ENCODE peak calls at places on chromosomes 1 and 21, in seven cellular contexts. One of them, this sample, is unnamed.
A peak's percentile ranks its signal among the peaks of the same experiment; 100 is the strongest.

GRCh38 chr1:19377812-19378718 is 65.9 kb downstream of the SLC66A1 start:
- DNase-seq in neural crest cell: no peak
- DNase-seq in neural progenitor cell: no peak
- DNase-seq in progenitor cell of endocrine pancreas: no peak
- DNase-seq in HFFc6: no peak
- DNase-seq in ovary: no peak
- DNase-seq in fibroblast of lung: no peak
- DNase-seq in this sample: no peak

GRCh38 chr1:58893257-58893869 is 109.5 kb upstream of the JUN start:
- DNase-seq in neural crest cell: no peak
- DNase-seq in ovary: no peak
- DNase-seq in fibroblast of lung: no peak
- DNase-seq in HFFc6: no peak
- DNase-seq in progenitor cell of endocrine pancreas: no peak
- DNase-seq in neural progenitor cell: no peak
- DNase-seq in this sample: no peak

GRCh38 chr1:118821801-118822200 is 166.3 kb downstream of the TBX15 start:
- DNase-seq in neural crest cell: no peak
- DNase-seq in ovary: no peak
- DNase-seq in neural progenitor cell: no peak
- DNase-seq in HFFc6: no peak
- DNase-seq in fibroblast of lung: no peak
- DNase-seq in progenitor cell of endocrine pancreas: no peak
- DNase-seq in this sample: no peak

GRCh38 chr1:208238710-208239517 is 5.3 kb downstream of the PLXNA2 start:
- DNase-seq in progenitor cell of endocrine pancreas: no peak
- DNase-seq in HFFc6: peak; percentile 55
- DNase-seq in neural progenitor cell: peak; percentile 74
- DNase-seq in neural crest cell: no peak
- DNase-seq in ovary: peak; percentile 52
- DNase-seq in fibroblast of lung: peak; percentile 74
- DNase-seq in this sample: peak; percentile 71

GRCh38 chr1:60463146-60463545 is 389.6 kb upstream of the C1orf87 start:
- DNase-seq in fibroblast of lung: no peak
- DNase-seq in HFFc6: no peak
- DNase-seq in progenitor cell of endocrine pancreas: no peak
- DNase-seq in neural crest cell: no peak
- DNase-seq in neural progenitor cell: no peak
- DNase-seq in ovary: no peak
- DNase-seq in this sample: no peak

GRCh38 chr1:194829492-194829891 is 1643.1 kb upstream of the B3GALT2 start:
- DNase-seq in HFFc6: peak; percentile 12
- DNase-seq in ovary: no peak
- DNase-seq in neural progenitor cell: no peak
- DNase-seq in fibroblast of lung: peak; percentile 54
- DNase-seq in neural crest cell: no peak
- DNase-seq in progenitor cell of endocrine pancreas: no peak
- DNase-seq in this sample: no peak

GRCh38 chr1:151510957-151511635 is at the start of gene CGN:
- DNase-seq in neural progenitor cell: peak; percentile 99
- DNase-seq in ovary: peak; percentile 93
- DNase-seq in HFFc6: no peak
- DNase-seq in progenitor cell of endocrine pancreas: peak; percentile 94
- DNase-seq in neural crest cell: peak; percentile 88
- DNase-seq in fibroblast of lung: peak; percentile 70
- DNase-seq in this sample: peak; percentile 90

GRCh38 chr1:237736372-237737029 is 154.2 kb downstream of the ZP4 start:
- DNase-seq in ovary: no peak
- DNase-seq in neural crest cell: no peak
- DNase-seq in neural progenitor cell: peak; percentile 42
- DNase-seq in HFFc6: no peak
- DNase-seq in progenitor cell of endocrine pancreas: no peak
- DNase-seq in fibroblast of lung: peak; percentile 30
- DNase-seq in this sample: no peak

GRCh38 chr1:203367051-203367450 is 16.1 kb upstream of the FMOD start:
- DNase-seq in ovary: no peak
- DNase-seq in HFFc6: no peak
- DNase-seq in progenitor cell of endocrine pancreas: no peak
- DNase-seq in fibroblast of lung: no peak
- DNase-seq in neural progenitor cell: no peak
- DNase-seq in neural crest cell: no peak
- DNase-seq in this sample: no peak

GRCh38 chr21:42348762-42349161 is 2.0 kb downstream of the TFF2 start:
- DNase-seq in neural crest cell: no peak
- DNase-seq in progenitor cell of endocrine pancreas: no peak
- DNase-seq in ovary: no peak
- DNase-seq in HFFc6: no peak
- DNase-seq in neural progenitor cell: no peak
- DNase-seq in fibroblast of lung: no peak
- DNase-seq in this sample: no peak

GRCh38 chr1:150127868-150128267 is 21.8 kb upstream of the PLEKHO1 start:
- DNase-seq in HFFc6: no peak
- DNase-seq in neural crest cell: no peak
- DNase-seq in neural progenitor cell: no peak
- DNase-seq in progenitor cell of endocrine pancreas: no peak
- DNase-seq in fibroblast of lung: no peak
- DNase-seq in ovary: no peak
- DNase-seq in this sample: no peak

GRCh38 chr1:205974712-205975111 is 28.5 kb downstream of the RAB7B start:
- DNase-seq in neural progenitor cell: no peak
- DNase-seq in ovary: no peak
- DNase-seq in neural crest cell: no peak
- DNase-seq in fibroblast of lung: no peak
- DNase-seq in progenitor cell of endocrine pancreas: no peak
- DNase-seq in HFFc6: no peak
- DNase-seq in this sample: no peak

GRCh38 chr1:155646307-155646706 is 36.3 kb downstream of the MSTO1 start:
- DNase-seq in HFFc6: no peak
- DNase-seq in ovary: no peak
- DNase-seq in fibroblast of lung: peak; percentile 37
- DNase-seq in neural progenitor cell: no peak
- DNase-seq in neural crest cell: no peak
- DNase-seq in progenitor cell of endocrine pancreas: no peak
- DNase-seq in this sample: no peak

GRCh38 chr1:24112381-24113169 is 640 bp upstream of the MYOM3 start:
- DNase-seq in fibroblast of lung: peak; percentile 70
- DNase-seq in ovary: peak; percentile 73
- DNase-seq in progenitor cell of endocrine pancreas: no peak
- DNase-seq in neural crest cell: no peak
- DNase-seq in neural progenitor cell: peak; percentile 74
- DNase-seq in HFFc6: peak; percentile 72
- DNase-seq in this sample: peak; percentile 83

GRCh38 chr1:41840592-41841246 is 78.0 kb downstream of the HIVEP3 start:
- DNase-seq in neural progenitor cell: no peak
- DNase-seq in fibroblast of lung: no peak
- DNase-seq in HFFc6: peak; percentile 82
- DNase-seq in neural crest cell: no peak
- DNase-seq in ovary: no peak
- DNase-seq in progenitor cell of endocrine pancreas: no peak
- DNase-seq in this sample: no peak

GRCh38 chr1:75539230-75540116 is 71.4 kb downstream of the SLC44A5 start:
- DNase-seq in progenitor cell of endocrine pancreas: no peak
- DNase-seq in fibroblast of lung: no peak
- DNase-seq in HFFc6: no peak
- DNase-seq in ovary: no peak
- DNase-seq in neural crest cell: no peak
- DNase-seq in neural progenitor cell: no peak
- DNase-seq in this sample: no peak

GRCh38 chr1:67659229-67659628 is 25.8 kb upstream of the GADD45A start:
- DNase-seq in ovary: no peak
- DNase-seq in neural progenitor cell: no peak
- DNase-seq in HFFc6: no peak
- DNase-seq in neural crest cell: no peak
- DNase-seq in progenitor cell of endocrine pancreas: no peak
- DNase-seq in fibroblast of lung: no peak
- DNase-seq in this sample: no peak

GRCh38 chr1:197041486-197042353 is 25.3 kb downstream of the F13B start:
- DNase-seq in fibroblast of lung: no peak
- DNase-seq in neural crest cell: no peak
- DNase-seq in ovary: no peak
- DNase-seq in progenitor cell of endocrine pancreas: no peak
- DNase-seq in HFFc6: no peak
- DNase-seq in neural progenitor cell: no peak
- DNase-seq in this sample: no peak

GRCh38 chr1:180116964-180117763 is 37.5 kb upstream of the QSOX1 start:
- DNase-seq in fibroblast of lung: peak; percentile 65
- DNase-seq in neural progenitor cell: no peak
- DNase-seq in ovary: peak; percentile 73
- DNase-seq in neural crest cell: no peak
- DNase-seq in progenitor cell of endocrine pancreas: no peak
- DNase-seq in HFFc6: peak; percentile 39
- DNase-seq in this sample: no peak

GRCh38 chr1:23558140-23558871 is 995 bp downstream of the ID3 start:
- DNase-seq in neural crest cell: no peak
- DNase-seq in neural progenitor cell: peak; percentile 45
- DNase-seq in ovary: peak; percentile 78
- DNase-seq in progenitor cell of endocrine pancreas: peak; percentile 25
- DNase-seq in fibroblast of lung: no peak
- DNase-seq in HFFc6: peak; percentile 51
- DNase-seq in this sample: peak; percentile 62

GRCh38 chr1:47436979-47437517 is 796 bp upstream of the FOXD2 start:
- DNase-seq in progenitor cell of endocrine pancreas: no peak
- DNase-seq in neural crest cell: no peak
- DNase-seq in neural progenitor cell: peak; percentile 58
- DNase-seq in ovary: peak; percentile 39
- DNase-seq in fibroblast of lung: peak; percentile 31
- DNase-seq in HFFc6: peak; percentile 8
- DNase-seq in this sample: no peak

GRCh38 chr1:35810096-35810860 is 2.5 kb downstream of the AGO4 start:
- DNase-seq in ovary: no peak
- DNase-seq in neural progenitor cell: no peak
- DNase-seq in progenitor cell of endocrine pancreas: no peak
- DNase-seq in neural crest cell: no peak
- DNase-seq in fibroblast of lung: peak; percentile 29
- DNase-seq in HFFc6: peak; percentile 57
- DNase-seq in this sample: no peak

GRCh38 chr1:210233216-210233494 is 559 bp downstream of the SERTAD4 start:
- DNase-seq in neural crest cell: no peak
- DNase-seq in fibroblast of lung: no peak
- DNase-seq in ovary: no peak
- DNase-seq in HFFc6: no peak
- DNase-seq in neural progenitor cell: peak; percentile 56
- DNase-seq in progenitor cell of endocrine pancreas: no peak
- DNase-seq in this sample: peak; percentile 37

GRCh38 chr1:232280910-232281309 is 349.0 kb downstream of the SIPA1L2 start:
- DNase-seq in ovary: no peak
- DNase-seq in neural crest cell: no peak
- DNase-seq in HFFc6: no peak
- DNase-seq in neural progenitor cell: peak; percentile 68
- DNase-seq in progenitor cell of endocrine pancreas: no peak
- DNase-seq in fibroblast of lung: no peak
- DNase-seq in this sample: no peak
- TF ChIP-seq CTCF in ovary: no peak
- TF ChIP-seq CTCF in neural crest cell: no peak
- TF ChIP-seq CTCF in HFFc6: no peak
- TF ChIP-seq CTCF in neural progenitor cell: no peak
- TF ChIP-seq CTCF in progenitor cell of endocrine pancreas: no peak
- TF ChIP-seq CTCF in fibroblast of lung: no peak
- TF ChIP-seq CTCF in this sample: no peak

DNA sequence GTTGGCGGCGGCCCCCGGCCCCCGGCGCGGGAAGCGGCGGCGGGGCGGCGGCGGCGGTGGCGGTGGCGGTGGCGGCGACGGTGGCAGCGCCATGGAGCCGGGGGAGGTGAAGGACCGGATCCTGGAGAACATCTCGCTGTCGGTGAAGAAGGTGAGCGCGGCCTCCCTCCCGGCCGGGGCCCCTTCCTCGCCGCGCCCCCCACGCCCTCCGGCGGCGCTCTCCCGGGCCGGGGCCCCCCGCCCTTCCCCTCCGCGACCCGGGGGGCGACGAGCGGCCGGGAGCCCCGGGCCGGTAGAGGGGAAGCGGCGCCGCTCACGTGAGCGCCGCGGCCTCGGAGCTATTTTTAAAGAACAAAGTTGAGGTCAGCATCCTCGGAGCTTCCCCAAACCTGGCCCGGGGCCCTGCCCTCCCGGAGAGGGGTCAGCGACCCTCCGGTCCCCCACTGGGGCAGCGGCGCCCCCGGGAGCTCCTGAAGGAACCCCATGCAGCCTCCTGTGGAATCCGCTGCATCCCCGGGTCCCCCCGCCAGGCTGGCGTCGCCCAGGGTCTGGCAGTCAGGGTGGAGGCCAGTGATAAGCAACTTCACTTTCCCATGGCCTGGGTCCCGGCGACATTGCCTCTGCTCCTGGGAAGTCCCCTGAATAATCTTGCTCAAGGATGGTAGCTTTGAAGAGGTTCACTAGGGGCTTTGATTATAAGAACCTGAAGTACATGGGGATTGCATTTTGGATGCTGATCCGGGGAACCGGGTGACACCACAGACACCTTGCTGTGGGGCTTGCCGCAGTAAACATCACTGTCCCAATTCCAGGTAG is 556 bp downstream of the PLEKHM2 start:
- DNase-seq in ovary: peak; percentile 64
- DNase-seq in fibroblast of lung: peak; percentile 22
- DNase-seq in HFFc6: no peak
- DNase-seq in progenitor cell of endocrine pancreas: peak; percentile 37
- DNase-seq in neural crest cell: peak; percentile 37
- DNase-seq in neural progenitor cell: peak; percentile 54
- DNase-seq in this sample: peak; percentile 57
- TF ChIP-seq CTCF in ovary: no peak
- TF ChIP-seq CTCF in fibroblast of lung: no peak
- TF ChIP-seq CTCF in HFFc6: peak; percentile 44
- TF ChIP-seq CTCF in progenitor cell of endocrine pancreas: peak; percentile 31
- TF ChIP-seq CTCF in neural crest cell: peak; percentile 35
- TF ChIP-seq CTCF in neural progenitor cell: peak; percentile 4
- TF ChIP-seq CTCF in this sample: no peak

GRCh38 chr1:223557125-223557465 is 108.4 kb downstream of the CAPN8 start:
- DNase-seq in neural crest cell: no peak
- DNase-seq in HFFc6: no peak
- DNase-seq in neural progenitor cell: no peak
- DNase-seq in fibroblast of lung: no peak
- DNase-seq in ovary: no peak
- DNase-seq in progenitor cell of endocrine pancreas: no peak
- DNase-seq in this sample: no peak
- TF ChIP-seq CTCF in neural crest cell: no peak
- TF ChIP-seq CTCF in HFFc6: peak; percentile 31
- TF ChIP-seq CTCF in neural progenitor cell: no peak
- TF ChIP-seq CTCF in fibroblast of lung: no peak
- TF ChIP-seq CTCF in ovary: no peak
- TF ChIP-seq CTCF in progenitor cell of endocrine pancreas: no peak
- TF ChIP-seq CTCF in this sample: no peak

GRCh38 chr1:156727492-156727891 is 777 bp upstream of the METTL25B start:
- DNase-seq in neural crest cell: no peak
- DNase-seq in ovary: no peak
- DNase-seq in progenitor cell of endocrine pancreas: no peak
- DNase-seq in HFFc6: no peak
- DNase-seq in fibroblast of lung: no peak
- DNase-seq in neural progenitor cell: no peak
- DNase-seq in this sample: no peak

GRCh38 chr1:156721131-156721924 is 6.9 kb upstream of the METTL25B start:
- DNase-seq in ovary: no peak
- DNase-seq in fibroblast of lung: no peak
- DNase-seq in progenitor cell of endocrine pancreas: no peak
- DNase-seq in HFFc6: no peak
- DNase-seq in neural crest cell: no peak
- DNase-seq in neural progenitor cell: no peak
- DNase-seq in this sample: no peak

GRCh38 chr1:156727914-156728598 is at the start of gene METTL25B:
- DNase-seq in HFFc6: peak; percentile 70
- DNase-seq in neural progenitor cell: peak; percentile 93
- DNase-seq in progenitor cell of endocrine pancreas: peak; percentile 67
- DNase-seq in fibroblast of lung: peak; percentile 78
- DNase-seq in neural crest cell: peak; percentile 68
- DNase-seq in ovary: peak; percentile 90
- DNase-seq in this sample: peak; percentile 87

GRCh38 chr1:156725683-156726280 is 2.5 kb upstream of the METTL25B start:
- DNase-seq in ovary: peak; percentile 93
- DNase-seq in neural progenitor cell: peak; percentile 94
- DNase-seq in fibroblast of lung: peak; percentile 92
- DNase-seq in progenitor cell of endocrine pancreas: peak; percentile 78
- DNase-seq in neural crest cell: peak; percentile 86
- DNase-seq in HFFc6: peak; percentile 85
- DNase-seq in this sample: peak; percentile 85

GRCh38 chr1:156726549-156727226 is 1.6 kb upstream of the METTL25B start:
- DNase-seq in ovary: no peak
- DNase-seq in HFFc6: peak; percentile 59
- DNase-seq in neural progenitor cell: peak; percentile 76
- DNase-seq in neural crest cell: peak; percentile 61
- DNase-seq in progenitor cell of endocrine pancreas: no peak
- DNase-seq in fibroblast of lung: peak; percentile 70
- DNase-seq in this sample: peak; percentile 73
- TF ChIP-seq CTCF in ovary: no peak
- TF ChIP-seq CTCF in HFFc6: peak; percentile 83
- TF ChIP-seq CTCF in neural progenitor cell: peak; percentile 69
- TF ChIP-seq CTCF in neural crest cell: peak; percentile 67
- TF ChIP-seq CTCF in progenitor cell of endocrine pancreas: peak; percentile 53
- TF ChIP-seq CTCF in fibroblast of lung: peak; percentile 66
- TF ChIP-seq CTCF in this sample: peak; percentile 71

This sample was measured in GM13977.